ENCODE peak calls at places on chromosomes 1 and 21, in five cellular contexts. O is breast epithelium; F is colonic mucosa; R is HepG2; X is CD8-positive, alpha-beta memory T cell. I is an unnamed sample.

GRCh38 chr1:183635112-183635605 is 424 bp downstream of the ARPC5 start:
- DNase-seq in O (peak; percentile 28), F (peak; percentile 64), R (no peak), X (peak; percentile 10), I (peak; percentile 13)

GRCh38 chr1:118986839-118987430 is 1.2 kb downstream of the TBX15 start:
- DNase-seq in O (no peak), F (no peak), R (no peak), X (no peak), I (no peak)

GRCh38 chr1:90393025-90393424 is 324.1 kb downstream of the BARHL2 start:
- DNase-seq in O (no peak), F (no peak), R (no peak), X (no peak), I (no peak)

GRCh38 chr1:820962-821361 is 102.8 kb upstream of the SAMD11 start:
- DNase-seq in O (no peak), F (no peak), R (no peak), X (no peak), I (no peak)

GRCh38 chr1:54609301-54609921 is 13.9 kb downstream of the FAM151A start:
- DNase-seq in O (no peak), F (no peak), R (no peak), X (no peak), I (no peak)

GRCh38 chr1:19193004-19193403 is 17.1 kb downstream of the UBR4 start:
- DNase-seq in O (no peak), F (no peak), R (no peak), X (no peak), I (no peak)

GRCh38 chr1:46302091-46303037 is 1.1 kb downstream of the LRRC41 start:
- DNase-seq in O (peak; percentile 39), F (peak; percentile 53), R (peak; percentile 23), X (peak; percentile 18), I (peak; percentile 11)

GRCh38 chr21:30962013-30962412 is 76.3 kb downstream of the KRTAP19-8 start:
- DNase-seq in O (no peak), F (no peak), R (no peak), X (no peak), I (no peak)

GRCh38 chr1:20574686-20575543 is 14.0 kb upstream of the CDA start:
- DNase-seq in O (peak; percentile 55), F (peak; percentile 95), R (peak; percentile 75), X (no peak), I (peak; percentile 6)

GRCh38 chr1:41432481-41433280 is 51.8 kb downstream of the EDN2 start:
- DNase-seq in O (peak; percentile 74), F (peak; percentile 88), R (peak; percentile 68), X (peak; percentile 41), I (peak; percentile 25)

GRCh38 chr21:44485254-44485793 is 30.0 kb downstream of the LRRC3 start:
- DNase-seq in O (no peak), F (peak; percentile 33), R (no peak), X (no peak), I (peak; percentile 9)

GRCh38 chr21:42677339-42678117 is 24.1 kb downstream of the PDE9A start:
- DNase-seq in O (no peak), F (no peak), R (no peak), X (no peak), I (no peak)

GRCh38 chr1:24964811-24965570 is 34.9 kb upstream of the RUNX3 start:
- DNase-seq in O (peak; percentile 56), F (peak; percentile 48), R (no peak), X (peak; percentile 82), I (peak; percentile 86)

GRCh38 chr1:106536741-106537140 is 519.7 kb upstream of the PRMT6 start:
- DNase-seq in O (no peak), F (no peak), R (no peak), X (no peak), I (no peak)

GRCh38 chr1:155202731-155203515 is 4.8 kb downstream of the THBS3 start:
- DNase-seq in O (no peak), F (no peak), R (no peak), X (no peak), I (no peak)

GRCh38 chr1:27405074-27405473 is 12.7 kb downstream of the GPR3 start:
- DNase-seq in O (peak; percentile 82), F (no peak), R (no peak), X (no peak), I (no peak)

GRCh38 chr1:190619724-190620123 is 142.1 kb upstream of the BRINP3 start:
- DNase-seq in O (no peak), F (no peak), R (no peak), X (no peak), I (no peak)

GRCh38 chr1:25081496-25081895 is 150.8 kb downstream of the SYF2 start:
- DNase-seq in O (peak; percentile 51), F (no peak), R (no peak), X (no peak), I (no peak)

GRCh38 chr1:239951518-239952130 is 140.1 kb upstream of the FMN2 start:
- DNase-seq in O (peak; percentile 26), F (peak; percentile 73), R (peak; percentile 63), X (no peak), I (no peak)

GRCh38 chr1:168234846-168235547 is 9.2 kb downstream of the SFT2D2 start:
- DNase-seq in O (no peak), F (no peak), R (peak; percentile 56), X (peak; percentile 22), I (peak; percentile 8)

GRCh38 chr1:219771039-219771438 is 157.3 kb downstream of the SLC30A10 start:
- DNase-seq in O (peak; percentile 40), F (no peak), R (peak; percentile 37), X (no peak), I (no peak)

GRCh38 chr1:75797606-75798216 is 1.0 kb downstream of the MSH4 start:
- DNase-seq in O (no peak), F (no peak), R (no peak), X (no peak), I (no peak)

GRCh38 chr1:206476591-206476990 is 6.3 kb downstream of the IKBKE start:
- DNase-seq in O (no peak), F (no peak), R (no peak), X (no peak), I (no peak)

GRCh38 chr1:96482615-96483014 is 239.0 kb upstream of the PTBP2 start:
- DNase-seq in O (no peak), F (no peak), R (no peak), X (no peak), I (no peak)

GRCh38 chr1:245683377-245683716 is 528.6 kb downstream of the KIF26B start:
- DNase-seq in O (no peak), F (no peak), R (no peak), X (no peak), I (no peak)

GRCh38 chr1:55987491-55988255 is 591.7 kb downstream of the PLPP3 start:
- DNase-seq in O (no peak), F (no peak), R (no peak), X (no peak), I (no peak)

GRCh38 chr1:246600579-246600978 is 34.3 kb downstream of the CNST start:
- DNase-seq in O (no peak), F (no peak), R (no peak), X (no peak), I (no peak)

GRCh38 chr1:97364086-97364485 is 556.7 kb downstream of the DPYD start:
- DNase-seq in O (no peak), F (no peak), R (no peak), X (no peak), I (no peak)

GRCh38 chr1:27589841-27590426 is 14.0 kb downstream of the AHDC1 start:
- DNase-seq in O (no peak), F (no peak), R (no peak), X (no peak), I (no peak)

GRCh38 chr1:167720965-167721616 is 691 bp upstream of the MPZL1 start:
- DNase-seq in O (no peak), F (peak; percentile 62), R (peak; percentile 49), X (no peak), I (no peak)

GRCh38 chr1:7348073-7348472 is 423.0 kb upstream of the VAMP3 start:
- DNase-seq in O (no peak), F (no peak), R (no peak), X (no peak), I (no peak)
- H3K4me3 ChIP-seq in O (no peak overlapping the region), F (no peak overlapping the region), R (no peak overlapping the region), X (no peak overlapping the region), I (no peak overlapping the region)

DNA sequence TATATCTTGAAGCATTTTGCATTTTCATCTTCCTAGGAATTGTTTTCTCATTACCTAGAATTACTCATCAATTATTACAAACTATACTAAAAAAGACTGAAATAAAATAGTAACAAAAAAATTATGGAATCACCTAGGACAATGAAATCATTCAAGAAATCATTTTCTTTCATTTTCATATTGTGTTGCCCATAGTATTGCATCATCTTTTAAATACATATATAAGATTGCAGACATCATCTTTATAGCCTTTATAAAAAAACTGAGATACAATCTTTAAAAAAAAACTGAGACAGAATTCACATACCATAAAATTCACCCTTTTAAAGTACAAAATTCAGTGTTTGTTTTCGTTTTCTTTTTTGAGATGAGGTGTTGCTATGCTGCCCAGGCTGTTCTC is 29.6 kb downstream of the GDAP2 start:
- DNase-seq in O (no peak), F (no peak), R (no peak), X (no peak), I (no peak)
- H3K27ac ChIP-seq in O (no peak overlapping the region), F (no peak overlapping the region), R (no peak overlapping the region), X (no peak overlapping the region), I (no peak overlapping the region)

GRCh38 chr1:10495942-10496341 is 21.2 kb downstream of the PEX14 start:
- DNase-seq in O (peak; percentile 93), F (no peak), R (no peak), X (peak; percentile 9), I (no peak)

GRCh38 chr1:10494418-10494753 is 19.6 kb downstream of the PEX14 start:
- DNase-seq in O (no peak), F (no peak), R (no peak), X (no peak), I (no peak)

GRCh38 chr1:10497109-10497508 is 22.4 kb downstream of the PEX14 start:
- DNase-seq in O (no peak), F (no peak), R (no peak), X (peak; percentile 31), I (no peak)

GRCh38 chr1:10495475-10495817 is 20.7 kb downstream of the PEX14 start:
- DNase-seq in O (peak; percentile 42), F (no peak), R (no peak), X (no peak), I (no peak)

DNA sequence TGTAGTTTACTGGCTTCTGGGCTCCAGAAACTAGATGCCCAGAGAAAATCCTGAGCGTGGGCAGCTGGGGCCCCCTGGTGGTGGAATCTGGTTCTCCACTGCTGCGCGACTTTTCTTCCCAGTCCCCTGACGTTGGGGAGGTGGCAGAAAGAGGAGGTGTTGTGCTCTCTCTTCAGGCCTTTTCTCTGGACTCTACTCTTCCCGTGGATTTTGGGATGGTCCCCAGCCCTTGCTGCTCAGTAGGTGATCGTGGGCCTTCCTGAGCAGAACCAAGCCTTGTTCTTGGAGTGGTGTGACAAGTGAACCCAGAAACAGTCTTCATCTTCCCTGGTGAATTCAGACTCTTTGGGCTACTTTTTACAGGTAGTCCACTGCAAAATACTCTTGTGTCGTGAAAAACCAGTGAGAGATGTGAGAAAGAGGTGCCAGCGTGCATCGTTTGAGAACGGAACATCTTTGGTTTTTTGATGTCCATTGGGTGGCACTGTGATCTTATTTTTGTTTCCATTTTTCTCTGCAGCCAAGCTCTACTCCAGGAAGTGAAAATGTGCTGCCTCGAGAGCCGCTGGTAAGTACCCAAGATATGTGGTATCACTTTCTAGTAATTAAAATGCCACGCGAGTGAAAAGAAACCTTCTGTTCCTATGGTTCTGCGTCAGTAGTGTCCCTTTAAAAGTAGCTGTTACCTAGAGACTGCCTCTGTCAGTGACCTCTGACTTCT is 20.2 kb downstream of the PEX14 start:
- DNase-seq in O (peak; percentile 57), F (peak; percentile 87), R (peak; percentile 40), X (peak; percentile 67), I (peak; percentile 60)
- H3K4me3 ChIP-seq in O (peak overlapping the region; percentile 55), F (peak overlapping the region; percentile 22), R (no peak overlapping the region), X (peak overlapping the region; percentile 95), I (peak overlapping the region; percentile 55)

GRCh38 chr1:244362481-244362880 is 89.2 kb downstream of the ADSS2 start:
- DNase-seq in O (no peak), F (no peak), R (peak; percentile 21), X (no peak), I (no peak)
- H3K27ac ChIP-seq in O (no peak overlapping the region), F (no peak overlapping the region), R (no peak overlapping the region), X (no peak overlapping the region), I (no peak overlapping the region)

I was measured in effector memory CD4-positive, alpha-beta T cell.